ENCODE peak calls at places on chromosomes 3 and 15, in six cellular contexts. T is ELR; K is left ventricle myocardium superior; J is EL; R is stimulated activated naive CD8-positive, alpha-beta T cell treated with anti-CD3 and anti-CD28 coated beads, Interleukin-15, amount 100 ng/mL, for 72 hours; H is dorsolateral prefrontal cortex. W is an unnamed sample.

GRCh38 chr15:62979252-62979651 is 63.3 kb upstream of the TPM1 start:
- DNase-seq in T (peak), K (no peak), J (no peak), R (no peak), H (no peak), W (no peak)

GRCh38 chr3:186882881-186883685 is 40.6 kb downstream of the ADIPOQ start:
- DNase-seq in T (peak), K (no peak), J (peak), R (peak), H (no peak), W (peak)

GRCh38 chr3:157098823-157099185 is 61.1 kb downstream of the CCNL1 start:
- DNase-seq in T (peak), K (no peak), J (peak), R (no peak), H (no peak), W (no peak)

GRCh38 chr15:73691398-73691797 is 7.2 kb downstream of the CD276 start:
- DNase-seq in T (peak), K (peak), J (peak), R (no peak), H (no peak), W (no peak)

GRCh38 chr3:135106445-135106844 is 311.4 kb downstream of the EPHB1 start:
- DNase-seq in T (peak), K (no peak), J (peak), R (no peak), H (no peak), W (no peak)

GRCh38 chr15:22908830-22909229 is 70.4 kb downstream of the NIPA2 start:
- DNase-seq in T (no peak), K (no peak), J (no peak), R (no peak), H (peak), W (no peak)

GRCh38 chr15:90201150-90201943 is at the start of gene SEMA4B:
- DNase-seq in T (peak), K (peak), J (peak), R (peak), H (no peak), W (no peak)

GRCh38 chr15:64720188-64720587 is 55.2 kb downstream of the RBPMS2 start:
- DNase-seq in T (no peak), K (no peak), J (no peak), R (no peak), H (no peak), W (no peak)

GRCh38 chr15:96347181-96348111 is 16.9 kb downstream of the NR2F2 start:
- DNase-seq in T (no peak), K (no peak), J (no peak), R (no peak), H (no peak), W (no peak)

GRCh38 chr3:17974206-17974841 is 231.9 kb upstream of the TBC1D5 start:
- DNase-seq in T (peak), K (no peak), J (no peak), R (no peak), H (no peak), W (no peak)

GRCh38 chr3:11671648-11672100 is 28.0 kb upstream of the VGLL4 start:
- DNase-seq in T (peak), K (peak), J (peak), R (no peak), H (no peak), W (no peak)

GRCh38 chr3:131217296-131217741 is 164.3 kb upstream of the NUDT16 start:
- DNase-seq in T (peak), K (no peak), J (peak), R (no peak), H (no peak), W (no peak)

GRCh38 chr3:155572085-155572484 is 172.8 kb downstream of the PLCH1 start:
- DNase-seq in T (no peak), K (no peak), J (no peak), R (no peak), H (no peak), W (no peak)

GRCh38 chr3:24616138-24616829 is 121.6 kb upstream of the THRB start:
- DNase-seq in T (no peak), K (no peak), J (no peak), R (no peak), H (no peak), W (no peak)

GRCh38 chr3:54853573-54854404 is 74.1 kb downstream of the LRTM1 start:
- DNase-seq in T (peak), K (peak), J (peak), R (peak), H (peak), W (peak)

GRCh38 chr3:89586676-89587075 is 479.3 kb downstream of the EPHA3 start:
- DNase-seq in T (no peak), K (no peak), J (no peak), R (no peak), H (no peak), W (no peak)

W was measured in amniotic stem cell.